ENCODE peak calls at places on chromosomes 12 and 14, in five cellular contexts. Y is ovary, M is upper lobe of right lung, G is neural progenitor cell, I is choroid plexus epithelial cell. A is an unnamed sample.

GRCh38 chr14:102897299-102898027 is 25.0 kb upstream of the AMN start:
- DNase-seq in Y (no peak), M (peak), G (no peak), I (no peak), A (no peak)

GRCh38 chr12:62693291-62694040 is 226.8 kb downstream of the MON2 start:
- DNase-seq in Y (no peak), M (no peak), G (no peak), I (no peak), A (no peak)

GRCh38 chr14:96094656-96095055 is 55.5 kb downstream of the C14orf132 start:
- DNase-seq in Y (no peak), M (no peak), G (no peak), I (no peak), A (no peak)

GRCh38 chr12:34406228-34406995 is 384.1 kb downstream of the ALG10 start:
- DNase-seq in Y (peak), M (peak), G (no peak), I (no peak), A (peak)

GRCh38 chr14:23348297-23348655 is 4.4 kb downstream of the SLC22A17 start:
- DNase-seq in Y (no peak), M (peak), G (no peak), I (no peak), A (no peak)

GRCh38 chr12:93122089-93122488 is 193.0 kb upstream of the EEA1 start:
- DNase-seq in Y (no peak), M (no peak), G (no peak), I (peak), A (no peak)

GRCh38 chr14:76918176-76918750 is 92.1 kb downstream of the LRRC74A start:
- DNase-seq in Y (peak), M (peak), G (no peak), I (peak), A (no peak)

GRCh38 chr12:39752482-39753147 is 133.0 kb upstream of the ABCD2 start:
- DNase-seq in Y (no peak), M (no peak), G (peak), I (no peak), A (no peak)

GRCh38 chr12:80176706-80177105 is 77.4 kb downstream of the OTOGL start:
- DNase-seq in Y (no peak), M (no peak), G (no peak), I (no peak), A (no peak)

GRCh38 chr14:24362241-24362960 is 5.6 kb upstream of the NFATC4 start:
- DNase-seq in Y (no peak), M (no peak), G (no peak), I (no peak), A (no peak)

GRCh38 chr12:123991402-123991951 is 18.5 kb downstream of the ZNF664 start:
- DNase-seq in Y (no peak), M (no peak), G (no peak), I (no peak), A (no peak)

GRCh38 chr14:75884198-75884611 is 97.6 kb downstream of the TGFB3 start:
- DNase-seq in Y (no peak), M (no peak), G (peak), I (peak), A (no peak)
- TF ChIP-seq CTCF in Y (no peak), M (peak), G (peak), I (peak), A (peak)

DNA sequence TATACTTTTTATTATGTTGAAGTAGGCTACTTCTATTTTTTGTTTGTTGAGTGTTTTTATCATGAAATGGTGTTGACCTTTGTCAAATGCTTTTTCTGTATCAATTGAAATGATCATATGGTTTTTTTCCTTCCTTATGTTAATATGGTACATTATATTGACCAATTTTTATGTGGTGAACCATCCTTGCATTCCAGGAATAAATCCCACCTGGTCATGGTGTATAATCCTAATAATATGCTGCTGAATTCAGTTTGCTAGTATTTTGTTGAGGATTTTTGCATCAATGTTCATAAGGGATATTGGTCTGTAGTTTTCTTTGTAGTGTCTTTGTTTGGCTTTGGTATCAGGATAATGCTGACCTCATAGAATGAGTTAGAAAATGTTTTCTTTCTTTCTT is 10.4 kb downstream of the OR5AU1 start:
- DNase-seq in Y (no peak), M (no peak), G (no peak), I (no peak), A (no peak)
- TF ChIP-seq CTCF in Y (no peak), M (no peak), G (no peak), I (no peak), A (no peak)

GRCh38 chr14:69005432-69006148 is 26.5 kb upstream of the ACTN1 start:
- DNase-seq in Y (peak), M (no peak), G (peak), I (peak), A (no peak)

GRCh38 chr14:69003626-69004025 is 24.5 kb upstream of the ACTN1 start:
- DNase-seq in Y (no peak), M (no peak), G (no peak), I (no peak), A (no peak)

GRCh38 chr14:69004731-69005431 is 25.8 kb upstream of the ACTN1 start:
- DNase-seq in Y (no peak), M (no peak), G (no peak), I (no peak), A (no peak)

GRCh38 chr14:69001375-69001774 is 22.3 kb upstream of the ACTN1 start:
- DNase-seq in Y (no peak), M (no peak), G (no peak), I (no peak), A (no peak)

GRCh38 chr14:69002069-69002468 is 23.0 kb upstream of the ACTN1 start:
- DNase-seq in Y (no peak), M (no peak), G (peak), I (peak), A (no peak)
- TF ChIP-seq CTCF in Y (no peak), M (peak), G (no peak), I (peak), A (no peak)

GRCh38 chr14:92328664-92329255 is 5.8 kb downstream of the SLC24A4 start:
- DNase-seq in Y (no peak), M (no peak), G (no peak), I (no peak), A (no peak)
- TF ChIP-seq CTCF in Y (no peak), M (no peak), G (peak), I (no peak), A (no peak)

GRCh38 chr12:50992814-50993213 is 33.4 kb downstream of the SLC11A2 start:
- DNase-seq in Y (no peak), M (no peak), G (no peak), I (peak), A (no peak)
- TF ChIP-seq CTCF in Y (no peak), M (no peak), G (no peak), I (no peak), A (no peak)

GRCh38 chr12:56317675-56318074 is 1.9 kb upstream of the CNPY2 start:
- DNase-seq in Y (no peak), M (no peak), G (peak), I (no peak), A (no peak)
- TF ChIP-seq CTCF in Y (no peak), M (no peak), G (peak), I (no peak), A (no peak)

DNA sequence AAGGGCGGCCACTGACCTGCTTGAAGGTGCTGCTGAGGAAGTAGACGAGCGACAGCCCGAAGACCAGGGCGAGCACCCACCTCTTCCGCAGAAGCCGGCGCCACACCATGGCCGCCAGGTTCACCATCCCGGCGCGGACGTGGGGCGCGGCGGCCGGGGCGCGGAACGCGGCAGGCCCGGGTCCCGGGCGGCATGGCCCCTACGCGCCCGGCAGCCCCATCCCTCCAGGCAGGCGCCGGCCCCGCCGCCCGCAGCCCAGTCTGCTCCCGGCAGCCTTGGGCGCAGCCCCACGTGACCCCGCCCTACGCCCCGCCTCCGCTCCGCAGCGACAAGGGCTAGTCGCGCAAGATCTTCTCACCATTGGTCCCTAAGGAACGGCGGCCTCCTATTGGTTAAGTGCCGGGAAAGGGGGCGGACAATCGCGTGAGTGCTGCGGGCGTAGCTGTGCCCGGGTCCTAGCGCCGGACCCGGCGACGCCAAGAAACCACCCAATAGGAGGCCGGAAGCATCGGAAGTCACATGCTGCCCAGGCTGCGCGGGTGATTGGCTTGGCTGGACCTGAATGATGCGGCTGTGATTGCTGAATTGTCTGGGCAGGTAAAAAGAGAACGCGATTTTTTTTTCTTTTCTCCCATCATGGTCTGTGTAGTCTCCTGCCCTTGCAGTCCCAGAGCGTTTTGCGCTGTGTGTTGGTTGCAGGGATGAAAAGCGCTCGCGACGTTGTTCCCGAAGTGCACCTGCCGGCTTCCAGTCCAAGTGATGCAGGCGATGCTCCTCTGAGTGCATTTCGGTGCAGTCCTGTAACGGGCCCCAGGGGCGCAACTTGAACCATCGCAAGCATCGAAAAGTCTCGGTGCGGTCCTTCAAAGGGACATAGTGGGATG is at the start of the genes RNFT2 and SPRING1:
- DNase-seq in Y (peak), M (peak), G (peak), I (peak), A (peak)
- TF ChIP-seq CTCF in Y (no peak), M (no peak), G (peak), I (no peak), A (no peak)